ENCODE peak calls at places on chromosomes 2 and 18, in nine cellular contexts. I is stimulated activated naive CD4-positive, alpha-beta T cell; F is cardiac fibroblast; C is EL; D is activated T-cell treated with anti-CD3 and anti-CD28 coated beads for 1 hour; W is activated CD8-positive, alpha-beta memory T cell treated with anti-CD3 and anti-CD28 coated beads for 24 hours; E is stimulated activated CD8-positive, alpha-beta memory T cell treated with anti-CD3 and anti-CD28 coated beads, Interleukin-7, amount 100 ng/mL, for 24 hours; R is right atrium auricular region; O is neural crest cell. L is an unnamed sample.
A peak's percentile ranks its signal among the peaks of the same experiment; 100 is the strongest.

GRCh38 chr18:62937065-62937464 is 221.7 kb downstream of the PHLPP1 start:
- DNase-seq in I (no peak), F (peak; percentile 55), C (peak; percentile 43), D (no peak), W (no peak), E (no peak), R (no peak), O (no peak), L (no peak)

GRCh38 chr18:58010265-58010664 is 33.8 kb upstream of the NEDD4L start:
- DNase-seq in I (no peak), F (no peak), C (no peak), D (no peak), W (no peak), E (no peak), R (no peak), O (no peak), L (no peak)

GRCh38 chr2:208186921-208187320 is 2.9 kb downstream of the C2orf80 start:
- DNase-seq in I (no peak), F (no peak), C (no peak), D (no peak), W (no peak), E (no peak), R (no peak), O (no peak), L (no peak)

GRCh38 chr2:128427356-128427755 is 108.7 kb upstream of the HS6ST1 start:
- DNase-seq in I (no peak), F (no peak), C (no peak), D (no peak), W (no peak), E (no peak), R (no peak), O (no peak), L (no peak)

GRCh38 chr18:68221116-68221724 is 493.7 kb downstream of the TMX3 start:
- DNase-seq in I (no peak), F (no peak), C (peak; percentile 9), D (no peak), W (no peak), E (no peak), R (no peak), O (no peak), L (no peak)

GRCh38 chr2:254231-254630 is 9.6 kb downstream of the SH3YL1 start:
- DNase-seq in I (no peak), F (no peak), C (no peak), D (no peak), W (no peak), E (no peak), R (no peak), O (peak; percentile 8), L (no peak)

GRCh38 chr2:39516347-39517101 is 79.4 kb upstream of the MAP4K3 start:
- DNase-seq in I (no peak), F (peak; percentile 87), C (no peak), D (no peak), W (no peak), E (no peak), R (no peak), O (no peak), L (no peak)

GRCh38 chr2:12236136-12236834 is 480.5 kb upstream of the TRIB2 start:
- DNase-seq in I (no peak), F (peak; percentile 67), C (no peak), D (no peak), W (no peak), E (no peak), R (no peak), O (no peak), L (no peak)

GRCh38 chr2:191499874-191500565 is 177.9 kb upstream of the NABP1 start:
- DNase-seq in I (no peak), F (peak; percentile 29), C (peak; percentile 45), D (no peak), W (no peak), E (no peak), R (no peak), O (no peak), L (no peak)

GRCh38 chr18:76480913-76481312 is 14.1 kb downstream of the ZNF516 start:
- DNase-seq in I (no peak), F (no peak), C (no peak), D (no peak), W (no peak), E (no peak), R (peak; percentile 55), O (no peak), L (no peak)

GRCh38 chr2:85719609-85720240 is 25.6 kb downstream of the GNLY start:
- DNase-seq in I (no peak), F (no peak), C (no peak), D (no peak), W (no peak), E (no peak), R (no peak), O (no peak), L (no peak)